ENCODE peak calls at places on chromosomes 5 and 9, in four cellular contexts. M is stimulated activated CD4-positive, alpha-beta T cell treated with anti-CD3 and anti-CD28 coated beads, Interleukin-15, amount 100 ng/mL, for 1 hour; F is NCI-H1417; Q is MM.1S. W is an unnamed sample.

GRCh38 chr5:1227669-1228068 is 2.5 kb downstream of the SLC6A18 start:
- DNase-seq in Q (no peak), F (peak), M (no peak), W (no peak)

GRCh38 chr5:174459832-174460448 is 264.4 kb upstream of the MSX2 start:
- DNase-seq in M (no peak), F (no peak), Q (no peak), W (no peak)

GRCh38 chr5:37554938-37555337 is 175.8 kb downstream of the WDR70 start:
- DNase-seq in F (no peak), Q (peak), M (no peak), W (no peak)

GRCh38 chr9:2289234-2289755 is 274.1 kb downstream of the SMARCA2 start:
- DNase-seq in M (no peak), F (no peak), Q (no peak), W (no peak)

GRCh38 chr5:127987354-127988148 is 96.0 kb upstream of the SLC12A2 start:
- DNase-seq in Q (no peak), F (no peak), M (no peak), W (no peak)

GRCh38 chr9:18061856-18062255 is 412.1 kb upstream of the ADAMTSL1 start:
- DNase-seq in Q (no peak), F (no peak), M (no peak), W (no peak)

GRCh38 chr5:174609116-174609515 is 115.3 kb upstream of the MSX2 start:
- DNase-seq in M (no peak), F (no peak), Q (no peak), W (no peak)

GRCh38 chr5:144510845-144511580 is 340.3 kb downstream of the KCTD16 start:
- DNase-seq in F (no peak), M (no peak), Q (no peak), W (no peak)

GRCh38 chr9:99859395-99859980 is 37.8 kb downstream of the NR4A3 start:
- DNase-seq in F (no peak), Q (no peak), M (no peak), W (no peak)

GRCh38 chr9:31304576-31304975 is 1079.9 kb upstream of the ACO1 start:
- DNase-seq in Q (no peak), F (no peak), M (no peak), W (no peak)

GRCh38 chr5:140043508-140043872 is 391 bp upstream of the NRG2 start:
- DNase-seq in Q (no peak), M (no peak), F (no peak), W (no peak)

GRCh38 chr5:135462304-135462703 is 10.2 kb upstream of the TIFAB start:
- DNase-seq in M (peak), F (peak), Q (peak), W (no peak)

GRCh38 chr5:14523243-14524034 is 58.2 kb upstream of the OTULINL start:
- DNase-seq in M (no peak), F (no peak), Q (no peak), W (no peak)

GRCh38 chr5:9954869-9955268 is 294.8 kb downstream of the ATPSCKMT start:
- DNase-seq in Q (no peak), F (no peak), M (no peak), W (no peak)

GRCh38 chr5:158701406-158702177 is 398.1 kb downstream of the EBF1 start:
- DNase-seq in M (no peak), Q (no peak), F (no peak), W (no peak)

GRCh38 chr9:37474438-37474837 is 9.2 kb upstream of the ZBTB5 start:
- DNase-seq in M (no peak), Q (no peak), F (no peak), W (no peak)

GRCh38 chr5:16807475-16807874 is 128.6 kb downstream of the MYO10 start:
- DNase-seq in M (no peak), Q (no peak), F (no peak), W (no peak)

GRCh38 chr5:24712947-24713346 is 68.2 kb upstream of the CDH10 start:
- DNase-seq in M (no peak), Q (no peak), F (no peak), W (no peak)